ENCODE peak calls at places on chromosomes 3 and 15, in four cellular contexts. J is psoas muscle, D is Calu3, F is left ventricle myocardium inferior. C is an unnamed sample.

GRCh38 chr3:153624310-153625030 is 462.4 kb downstream of the RAP2B start:
- DNase-seq in F (no peak), J (no peak), D (no peak), C (no peak)

GRCh38 chr3:8301977-8302589 is 199.5 kb upstream of the LMCD1 start:
- DNase-seq in F (no peak), D (peak), J (no peak), C (no peak)

GRCh38 chr3:127133971-127134370 is 59.0 kb upstream of the PRR23E start:
- DNase-seq in F (no peak), J (no peak), D (no peak), C (no peak)

GRCh38 chr15:100670505-100671021 is 68.2 kb downstream of the ASB7 start:
- DNase-seq in J (no peak), F (no peak), D (no peak), C (no peak)

GRCh38 chr3:187382609-187383151 is 14.5 kb downstream of the RTP4 start:
- DNase-seq in J (no peak), D (no peak), F (no peak), C (no peak)

GRCh38 chr15:32774022-32774421 is 56.2 kb downstream of the GREM1 start:
- DNase-seq in J (no peak), D (no peak), F (no peak), C (no peak)

GRCh38 chr15:90266061-90266431 is 574 bp downstream of the NGRN start:
- DNase-seq in J (peak), D (peak), F (no peak), C (peak)

GRCh38 chr15:90364251-90364650 is 12.2 kb downstream of the ZNF774 start:
- DNase-seq in D (no peak), F (no peak), J (no peak), C (no peak)

GRCh38 chr3:34066328-34066727 is 267.9 kb downstream of the PDCD6IP start:
- DNase-seq in D (no peak), J (no peak), F (no peak), C (no peak)

GRCh38 chr3:12447075-12447474 is 37.2 kb upstream of the TSEN2 start:
- DNase-seq in D (no peak), J (no peak), F (no peak), C (no peak)

GRCh38 chr15:71683401-71684274 is 126.7 kb upstream of the NR2E3 start:
- DNase-seq in F (no peak), D (no peak), J (no peak), C (no peak)

GRCh38 chr3:129025108-129025507 is 24.0 kb downstream of the EFCC1 start:
- DNase-seq in D (no peak), F (no peak), J (no peak), C (no peak)

GRCh38 chr15:74750759-74751158 is 2.1 kb downstream of the CYP1A2 start:
- DNase-seq in D (no peak), F (no peak), J (no peak), C (no peak)
- TF ChIP-seq CTCF in D (no peak), F (no peak), J (no peak), C (no peak)

GRCh38 chr3:65436580-65436979 is 602.1 kb downstream of the MAGI1 start:
- DNase-seq in J (no peak), F (no peak), D (peak), C (no peak)
- TF ChIP-seq CTCF in J (peak), F (peak), D (peak), C (no peak)

GRCh38 chr15:52021892-52022540 is 3.0 kb downstream of the MAPK6 start:
- DNase-seq in D (no peak), F (no peak), J (no peak), C (peak)

GRCh38 chr15:52019394-52020252 is 604 bp downstream of the MAPK6 start:
- DNase-seq in D (peak), F (peak), J (peak), C (peak)

GRCh38 chr15:52021128-52021671 is 2.2 kb downstream of the MAPK6 start:
- DNase-seq in D (peak), J (no peak), F (no peak), C (peak)

GRCh38 chr15:52020253-52021085 is 1.4 kb downstream of the MAPK6 start:
- DNase-seq in D (no peak), J (no peak), F (no peak), C (no peak)

DNA sequence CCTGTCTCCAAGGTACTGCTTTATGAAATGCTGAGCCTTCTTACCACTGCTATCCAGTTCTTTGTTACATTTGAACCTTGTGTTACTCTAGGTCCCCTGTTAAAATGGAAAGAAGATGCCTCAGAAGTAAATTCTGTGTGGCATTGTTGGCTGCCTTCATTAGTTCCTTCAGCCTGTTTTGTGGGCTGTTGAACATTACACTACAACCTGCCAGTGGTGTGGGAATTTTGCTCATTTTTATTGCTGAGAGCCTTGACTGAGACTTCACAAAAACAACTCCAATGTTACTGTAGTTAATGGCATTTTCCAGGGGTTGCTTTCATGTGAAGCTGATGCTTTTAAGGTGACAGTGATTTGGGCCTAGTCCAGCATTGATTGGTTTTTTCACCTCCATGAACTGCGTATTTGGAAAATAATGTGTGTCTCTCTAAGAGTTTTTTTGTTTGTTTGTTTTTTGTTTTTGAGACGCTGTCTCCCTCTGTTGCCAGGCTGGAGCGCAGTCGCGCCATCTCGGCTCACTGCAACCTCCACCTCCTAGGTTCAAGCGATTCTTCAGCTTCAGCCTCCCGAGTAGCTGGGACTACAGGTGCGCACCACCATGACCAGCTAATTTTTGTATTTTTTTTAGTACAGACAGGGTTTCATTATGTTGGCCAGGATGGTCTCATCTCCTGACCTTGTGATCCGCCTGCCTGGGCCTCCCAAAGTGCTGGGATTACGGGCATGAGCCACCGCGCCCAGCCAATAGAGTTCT is 4.3 kb downstream of the MAPK6 start:
- DNase-seq in F (no peak), D (no peak), J (no peak), C (no peak)
- TF ChIP-seq CTCF in F (no peak), D (no peak), J (no peak), C (no peak)

GRCh38 chr15:40893019-40893723 is 1.1 kb upstream of the VPS18 start:
- DNase-seq in J (no peak), D (no peak), F (no peak), C (no peak)

GRCh38 chr15:40892449-40893012 is 1.7 kb upstream of the VPS18 start:
- DNase-seq in J (no peak), D (no peak), F (no peak), C (no peak)

GRCh38 chr15:40891810-40892448 is 2.3 kb upstream of the VPS18 start:
- DNase-seq in F (no peak), J (no peak), D (peak), C (peak)

GRCh38 chr15:40893733-40894688 is at the start of gene VPS18:
- DNase-seq in D (peak), J (peak), F (peak), C (peak)

DNA sequence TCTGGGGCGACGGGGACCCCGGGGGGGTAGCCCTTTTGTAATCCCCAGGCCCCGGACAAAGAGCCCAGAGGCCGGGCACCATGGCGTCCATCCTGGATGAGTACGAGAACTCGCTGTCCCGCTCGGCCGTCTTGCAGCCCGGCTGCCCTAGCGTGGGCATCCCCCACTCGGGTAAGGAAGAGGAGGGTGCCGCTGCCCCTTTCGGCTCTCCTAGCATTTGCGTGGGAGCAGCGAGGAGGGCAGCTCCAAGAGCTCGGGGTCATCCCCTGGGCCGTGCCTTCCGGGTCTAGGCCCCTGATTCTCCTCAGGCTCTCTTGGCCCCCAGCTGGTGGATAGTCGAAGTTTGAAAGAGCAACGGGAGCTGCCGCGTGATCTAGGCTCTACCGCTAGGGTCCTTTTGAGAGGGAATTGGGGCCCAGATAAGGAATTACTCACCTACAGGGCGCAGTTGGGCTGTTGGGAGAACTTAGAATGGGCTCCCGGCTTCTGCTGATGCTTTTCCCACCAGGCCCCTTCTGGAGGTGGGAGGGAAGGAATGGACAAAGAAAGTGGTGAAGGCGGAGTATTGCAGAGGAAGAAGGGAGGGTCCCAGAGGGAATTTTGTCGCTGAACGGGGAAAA is 549 bp downstream of the VPS18 start:
- DNase-seq in J (peak), F (no peak), D (peak), C (peak)
- TF ChIP-seq CTCF in J (peak), F (peak), D (peak), C (peak)

GRCh38 chr3:114973576-114973975 is 173.5 kb downstream of the ZBTB20 start:
- DNase-seq in D (no peak), J (no peak), F (no peak), C (no peak)
- TF ChIP-seq CTCF in D (no peak), J (no peak), F (no peak), C (no peak)

GRCh38 chr15:69762373-69763148 is 309.9 kb downstream of the RPLP1 start:
- DNase-seq in D (no peak), F (no peak), J (no peak), C (peak)
- TF ChIP-seq CTCF in D (no peak), F (peak), J (no peak), C (no peak)

DNA sequence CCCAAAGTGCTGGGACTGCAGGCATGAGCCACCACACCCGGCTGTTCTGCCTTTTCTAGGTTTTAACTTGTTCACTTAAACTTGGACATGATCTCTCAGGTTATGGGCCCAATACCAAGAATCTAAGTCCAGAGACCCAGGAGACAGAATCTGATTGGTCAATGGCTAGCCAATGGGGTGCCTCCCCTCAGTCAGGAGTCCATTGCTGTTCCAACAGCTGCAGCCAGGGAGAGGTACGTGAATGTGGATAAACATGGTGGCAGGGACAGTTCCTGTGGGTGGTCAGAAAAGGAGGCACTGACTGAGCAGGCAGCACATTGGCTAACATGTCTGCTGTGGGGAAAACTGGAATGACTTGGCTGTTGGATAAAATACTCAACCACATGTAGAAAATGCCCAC is 140.3 kb downstream of the RPLP1 start:
- DNase-seq in F (no peak), D (no peak), J (no peak), C (no peak)
- TF ChIP-seq CTCF in F (no peak), D (no peak), J (no peak), C (no peak)

GRCh38 chr15:74808073-74808839 is 4.4 kb upstream of the LMAN1L start:
- DNase-seq in F (no peak), J (no peak), D (no peak), C (peak)

GRCh38 chr15:74809951-74810350 is 2.7 kb upstream of the LMAN1L start:
- DNase-seq in F (no peak), J (no peak), D (no peak), C (no peak)

GRCh38 chr15:74807302-74807701 is 5.3 kb upstream of the LMAN1L start:
- DNase-seq in F (no peak), D (no peak), J (no peak), C (no peak)

GRCh38 chr15:74809242-74809641 is 3.4 kb upstream of the LMAN1L start:
- DNase-seq in D (no peak), J (no peak), F (no peak), C (no peak)

GRCh38 chr15:74808840-74809229 is 3.8 kb upstream of the LMAN1L start:
- DNase-seq in F (no peak), J (no peak), D (no peak), C (no peak)
- TF ChIP-seq CTCF in F (no peak), J (no peak), D (no peak), C (no peak)

C was measured in thyroid gland.